ENCODE peak calls at places on chromosomes 5 and 9, in four cellular contexts. One of them, this sample, is unnamed.

GRCh38 chr5:107484261-107484660 is 186.5 kb downstream of the EFNA5 start:
- DNase-seq in stomach: no peak
- DNase-seq in BJ: no peak
- DNase-seq in activated CD8-positive, alpha-beta T cell treated with anti-CD3 and anti-CD28 coated beads for 36 hours: no peak
- DNase-seq in this sample: no peak

GRCh38 chr9:129567842-129568559 is 52.9 kb downstream of the C9orf50 start:
- DNase-seq in activated CD8-positive, alpha-beta T cell treated with anti-CD3 and anti-CD28 coated beads for 36 hours: no peak
- DNase-seq in BJ: no peak
- DNase-seq in stomach: peak
- DNase-seq in this sample: no peak

GRCh38 chr9:76431601-76432000 is 27.4 kb upstream of the GCNT1 start:
- DNase-seq in activated CD8-positive, alpha-beta T cell treated with anti-CD3 and anti-CD28 coated beads for 36 hours: no peak
- DNase-seq in BJ: no peak
- DNase-seq in stomach: no peak
- DNase-seq in this sample: no peak

GRCh38 chr9:100933656-100934055 is 94.9 kb upstream of the PLPPR1 start:
- DNase-seq in activated CD8-positive, alpha-beta T cell treated with anti-CD3 and anti-CD28 coated beads for 36 hours: no peak
- DNase-seq in BJ: no peak
- DNase-seq in stomach: no peak
- DNase-seq in this sample: no peak

GRCh38 chr9:4137234-4137633 is 162.6 kb downstream of the GLIS3 start:
- DNase-seq in BJ: peak
- DNase-seq in activated CD8-positive, alpha-beta T cell treated with anti-CD3 and anti-CD28 coated beads for 36 hours: no peak
- DNase-seq in stomach: no peak
- DNase-seq in this sample: no peak

GRCh38 chr5:55220433-55221185 is 6.5 kb downstream of the MCIDAS start:
- DNase-seq in activated CD8-positive, alpha-beta T cell treated with anti-CD3 and anti-CD28 coated beads for 36 hours: peak
- DNase-seq in stomach: peak
- DNase-seq in BJ: no peak
- DNase-seq in this sample: no peak

GRCh38 chr9:133534346-133535284 is at the start of gene ADAMTSL2:
- DNase-seq in stomach: peak
- DNase-seq in activated CD8-positive, alpha-beta T cell treated with anti-CD3 and anti-CD28 coated beads for 36 hours: peak
- DNase-seq in BJ: no peak
- DNase-seq in this sample: peak

GRCh38 chr9:95127249-95128176 is 190.0 kb downstream of the FANCC start:
- DNase-seq in activated CD8-positive, alpha-beta T cell treated with anti-CD3 and anti-CD28 coated beads for 36 hours: peak
- DNase-seq in stomach: peak
- DNase-seq in BJ: no peak
- DNase-seq in this sample: peak

GRCh38 chr5:138565100-138565821 is 9.9 kb downstream of the HSPA9 start:
- DNase-seq in BJ: no peak
- DNase-seq in stomach: no peak
- DNase-seq in activated CD8-positive, alpha-beta T cell treated with anti-CD3 and anti-CD28 coated beads for 36 hours: no peak
- DNase-seq in this sample: no peak

GRCh38 chr5:107425541-107426031 is 245.2 kb downstream of the EFNA5 start:
- DNase-seq in activated CD8-positive, alpha-beta T cell treated with anti-CD3 and anti-CD28 coated beads for 36 hours: no peak
- DNase-seq in BJ: peak
- DNase-seq in stomach: no peak
- DNase-seq in this sample: no peak

GRCh38 chr5:61332369-61332745 is 299 bp downstream of the ZSWIM6 start:
- DNase-seq in activated CD8-positive, alpha-beta T cell treated with anti-CD3 and anti-CD28 coated beads for 36 hours: peak
- DNase-seq in stomach: peak
- DNase-seq in BJ: no peak
- DNase-seq in this sample: peak

GRCh38 chr5:172123269-172123692 is 64.7 kb downstream of the STK10 start:
- DNase-seq in stomach: peak
- DNase-seq in activated CD8-positive, alpha-beta T cell treated with anti-CD3 and anti-CD28 coated beads for 36 hours: no peak
- DNase-seq in BJ: no peak
- DNase-seq in this sample: no peak

GRCh38 chr5:117463836-117464235 is 889.2 kb upstream of the SEMA6A start:
- DNase-seq in BJ: no peak
- DNase-seq in activated CD8-positive, alpha-beta T cell treated with anti-CD3 and anti-CD28 coated beads for 36 hours: no peak
- DNase-seq in stomach: no peak
- DNase-seq in this sample: no peak

GRCh38 chr9:23779220-23779619 is 46.8 kb downstream of the ELAVL2 start:
- DNase-seq in activated CD8-positive, alpha-beta T cell treated with anti-CD3 and anti-CD28 coated beads for 36 hours: no peak
- DNase-seq in stomach: no peak
- DNase-seq in BJ: no peak
- DNase-seq in this sample: no peak

GRCh38 chr5:170112876-170113516 is 7.3 kb downstream of the FOXI1 start:
- DNase-seq in stomach: no peak
- DNase-seq in BJ: no peak
- DNase-seq in activated CD8-positive, alpha-beta T cell treated with anti-CD3 and anti-CD28 coated beads for 36 hours: no peak
- DNase-seq in this sample: no peak

GRCh38 chr5:78417026-78417425 is 56.6 kb downstream of the SCAMP1 start:
- DNase-seq in stomach: no peak
- DNase-seq in activated CD8-positive, alpha-beta T cell treated with anti-CD3 and anti-CD28 coated beads for 36 hours: no peak
- DNase-seq in BJ: no peak
- DNase-seq in this sample: no peak

GRCh38 chr5:52202256-52202655 is 585.5 kb upstream of the ITGA1 start:
- DNase-seq in stomach: no peak
- DNase-seq in BJ: no peak
- DNase-seq in activated CD8-positive, alpha-beta T cell treated with anti-CD3 and anti-CD28 coated beads for 36 hours: no peak
- DNase-seq in this sample: no peak

GRCh38 chr5:60453186-60453976 is 246.6 kb downstream of the DEPDC1B start:
- DNase-seq in activated CD8-positive, alpha-beta T cell treated with anti-CD3 and anti-CD28 coated beads for 36 hours: no peak
- DNase-seq in BJ: no peak
- DNase-seq in stomach: no peak
- DNase-seq in this sample: no peak

DNA sequence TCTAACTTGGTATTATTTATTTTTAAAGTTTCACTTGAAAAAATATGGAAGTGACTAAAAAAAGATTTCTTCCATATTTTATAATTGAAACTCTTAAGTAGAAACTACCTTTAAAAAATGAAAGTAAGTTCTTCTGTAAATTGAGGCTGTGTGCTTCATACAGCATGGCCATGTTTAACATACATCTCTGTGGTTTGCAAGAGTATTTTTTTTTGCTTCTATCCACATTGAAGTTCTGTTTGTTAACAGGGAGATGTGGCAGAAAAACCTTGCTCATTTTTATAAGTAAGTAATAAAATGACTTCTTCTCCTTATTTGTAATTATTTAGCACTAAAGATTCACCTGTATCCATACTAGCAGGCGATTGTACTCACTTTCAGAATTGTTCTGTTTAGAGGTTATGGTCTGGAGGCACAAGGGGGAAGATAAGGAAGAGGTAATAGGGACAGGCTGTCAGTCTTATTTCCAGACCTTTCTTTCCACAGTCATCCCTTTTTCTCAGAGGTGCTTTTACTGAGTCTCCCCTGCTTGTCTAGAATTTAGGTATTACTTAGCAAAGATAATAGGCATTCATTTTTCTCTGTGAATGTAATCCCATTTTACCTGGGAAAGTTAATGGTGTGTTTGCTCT is 16.0 kb downstream of the FYB1 start:
- DNase-seq in BJ: no peak
- DNase-seq in stomach: no peak
- DNase-seq in activated CD8-positive, alpha-beta T cell treated with anti-CD3 and anti-CD28 coated beads for 36 hours: no peak
- DNase-seq in this sample: no peak
- TF ChIP-seq CTCF in BJ: no peak
- TF ChIP-seq CTCF in stomach: no peak
- TF ChIP-seq CTCF in activated CD8-positive, alpha-beta T cell treated with anti-CD3 and anti-CD28 coated beads for 36 hours: no peak
- TF ChIP-seq CTCF in this sample: no peak

GRCh38 chr9:18297532-18297872 is 176.5 kb upstream of the ADAMTSL1 start:
- DNase-seq in activated CD8-positive, alpha-beta T cell treated with anti-CD3 and anti-CD28 coated beads for 36 hours: no peak
- DNase-seq in BJ: no peak
- DNase-seq in stomach: no peak
- DNase-seq in this sample: no peak
- TF ChIP-seq CTCF in activated CD8-positive, alpha-beta T cell treated with anti-CD3 and anti-CD28 coated beads for 36 hours: no peak
- TF ChIP-seq CTCF in BJ: peak
- TF ChIP-seq CTCF in stomach: no peak
- TF ChIP-seq CTCF in this sample: no peak

DNA sequence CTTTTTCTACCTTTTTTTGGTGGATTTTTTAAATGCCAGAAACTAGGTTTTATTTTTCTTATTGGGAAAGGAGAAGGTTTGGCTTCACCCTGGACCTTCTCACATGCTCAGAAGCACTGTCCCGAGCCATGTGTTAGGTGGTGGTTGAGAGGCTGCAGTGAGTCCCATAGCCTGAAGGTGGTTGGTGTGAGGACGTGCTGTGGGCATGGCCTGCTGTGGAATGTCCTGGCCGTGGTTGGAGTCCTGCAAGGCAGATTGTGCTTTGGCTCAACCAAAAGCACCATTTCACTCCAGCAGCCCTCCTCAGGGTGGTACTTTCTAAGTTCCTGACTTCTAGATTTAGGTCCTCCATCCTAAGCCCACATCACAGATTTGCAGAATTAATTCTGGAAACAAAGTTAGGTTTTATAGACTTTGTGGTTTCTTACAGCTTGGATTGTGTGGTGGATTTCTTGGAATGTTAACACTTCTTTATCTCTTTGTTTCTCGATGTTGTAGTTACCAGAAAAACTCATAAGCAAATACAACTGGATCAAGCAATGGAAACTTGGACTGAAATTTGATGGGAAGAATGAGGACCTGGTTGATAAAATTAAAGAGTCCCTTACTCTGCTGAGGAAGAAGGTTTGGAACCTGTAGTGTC is 22.6 kb downstream of the OTULIN start:
- DNase-seq in activated CD8-positive, alpha-beta T cell treated with anti-CD3 and anti-CD28 coated beads for 36 hours: no peak
- DNase-seq in BJ: peak
- DNase-seq in stomach: no peak
- DNase-seq in this sample: no peak
- TF ChIP-seq CTCF in activated CD8-positive, alpha-beta T cell treated with anti-CD3 and anti-CD28 coated beads for 36 hours: no peak
- TF ChIP-seq CTCF in BJ: peak
- TF ChIP-seq CTCF in stomach: no peak
- TF ChIP-seq CTCF in this sample: no peak

DNA sequence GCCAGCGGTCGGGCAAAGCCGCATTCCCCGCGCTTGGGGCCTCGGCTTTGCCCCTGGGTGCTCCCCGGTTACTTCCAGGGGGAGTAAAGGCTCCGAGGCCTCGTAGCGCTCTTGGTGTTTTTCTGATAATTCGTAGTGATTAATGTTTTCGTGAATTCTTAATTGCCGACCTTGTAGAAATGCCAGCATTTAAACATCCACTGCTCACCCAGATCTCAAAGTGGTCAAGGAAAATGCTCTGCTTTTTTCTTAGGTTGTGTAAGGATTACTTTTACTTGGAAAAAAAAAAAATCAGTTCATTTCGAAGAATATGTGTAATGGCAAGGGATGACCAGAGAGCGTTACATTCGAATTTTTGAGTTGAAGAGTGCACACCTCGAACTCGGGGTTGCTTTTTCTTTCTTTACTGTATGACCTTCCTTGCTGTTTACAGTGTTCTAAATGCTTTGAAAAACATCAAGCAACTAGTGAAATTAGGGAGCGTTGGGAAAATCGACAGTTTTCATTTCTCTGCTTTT is 731 bp upstream of the TUT7 start:
- DNase-seq in activated CD8-positive, alpha-beta T cell treated with anti-CD3 and anti-CD28 coated beads for 36 hours: no peak
- DNase-seq in BJ: no peak
- DNase-seq in stomach: no peak
- DNase-seq in this sample: no peak
- TF ChIP-seq CTCF in activated CD8-positive, alpha-beta T cell treated with anti-CD3 and anti-CD28 coated beads for 36 hours: no peak
- TF ChIP-seq CTCF in BJ: no peak
- TF ChIP-seq CTCF in stomach: no peak
- TF ChIP-seq CTCF in this sample: no peak

GRCh38 chr5:180208435-180209081 is 453 bp downstream of the RASGEF1C start:
- DNase-seq in activated CD8-positive, alpha-beta T cell treated with anti-CD3 and anti-CD28 coated beads for 36 hours: no peak
- DNase-seq in BJ: no peak
- DNase-seq in stomach: no peak
- DNase-seq in this sample: no peak

GRCh38 chr5:180208038-180208434 is 975 bp downstream of the RASGEF1C start:
- DNase-seq in activated CD8-positive, alpha-beta T cell treated with anti-CD3 and anti-CD28 coated beads for 36 hours: no peak
- DNase-seq in BJ: no peak
- DNase-seq in stomach: no peak
- DNase-seq in this sample: no peak

GRCh38 chr5:180210961-180211760 is 2.1 kb upstream of the RASGEF1C start:
- DNase-seq in activated CD8-positive, alpha-beta T cell treated with anti-CD3 and anti-CD28 coated beads for 36 hours: no peak
- DNase-seq in stomach: no peak
- DNase-seq in BJ: no peak
- DNase-seq in this sample: no peak

GRCh38 chr5:180207593-180207992 is 1.4 kb downstream of the RASGEF1C start:
- DNase-seq in activated CD8-positive, alpha-beta T cell treated with anti-CD3 and anti-CD28 coated beads for 36 hours: no peak
- DNase-seq in stomach: no peak
- DNase-seq in BJ: no peak
- DNase-seq in this sample: no peak

GRCh38 chr5:180209137-180209581 is at the start of gene RASGEF1C:
- DNase-seq in BJ: no peak
- DNase-seq in stomach: peak
- DNase-seq in activated CD8-positive, alpha-beta T cell treated with anti-CD3 and anti-CD28 coated beads for 36 hours: peak
- DNase-seq in this sample: peak
- TF ChIP-seq CTCF in BJ: no peak
- TF ChIP-seq CTCF in stomach: peak
- TF ChIP-seq CTCF in activated CD8-positive, alpha-beta T cell treated with anti-CD3 and anti-CD28 coated beads for 36 hours: peak
- TF ChIP-seq CTCF in this sample: peak

GRCh38 chr5:39424751-39425524 is at the start of gene DAB2:
- DNase-seq in activated CD8-positive, alpha-beta T cell treated with anti-CD3 and anti-CD28 coated beads for 36 hours: peak
- DNase-seq in BJ: peak
- DNase-seq in stomach: peak
- DNase-seq in this sample: peak
- TF ChIP-seq CTCF in activated CD8-positive, alpha-beta T cell treated with anti-CD3 and anti-CD28 coated beads for 36 hours: peak
- TF ChIP-seq CTCF in BJ: peak
- TF ChIP-seq CTCF in stomach: no peak
- TF ChIP-seq CTCF in this sample: peak

GRCh38 chr5:177554474-177555111 is at the start of gene FAM193B:
- DNase-seq in activated CD8-positive, alpha-beta T cell treated with anti-CD3 and anti-CD28 coated beads for 36 hours: peak
- DNase-seq in BJ: peak
- DNase-seq in stomach: peak
- DNase-seq in this sample: peak

GRCh38 chr5:177553671-177554429 is 513 bp downstream of the FAM193B start:
- DNase-seq in activated CD8-positive, alpha-beta T cell treated with anti-CD3 and anti-CD28 coated beads for 36 hours: peak
- DNase-seq in BJ: no peak
- DNase-seq in stomach: peak
- DNase-seq in this sample: peak

GRCh38 chr5:177555665-177556064 is 1.3 kb upstream of the FAM193B start:
- DNase-seq in activated CD8-positive, alpha-beta T cell treated with anti-CD3 and anti-CD28 coated beads for 36 hours: no peak
- DNase-seq in BJ: no peak
- DNase-seq in stomach: no peak
- DNase-seq in this sample: no peak

GRCh38 chr5:177555228-177555627 is 865 bp upstream of the FAM193B start:
- DNase-seq in stomach: no peak
- DNase-seq in BJ: no peak
- DNase-seq in activated CD8-positive, alpha-beta T cell treated with anti-CD3 and anti-CD28 coated beads for 36 hours: no peak
- DNase-seq in this sample: no peak

GRCh38 chr5:177552839-177553455 is 1.4 kb downstream of the FAM193B start:
- DNase-seq in BJ: no peak
- DNase-seq in activated CD8-positive, alpha-beta T cell treated with anti-CD3 and anti-CD28 coated beads for 36 hours: no peak
- DNase-seq in stomach: no peak
- DNase-seq in this sample: no peak
- TF ChIP-seq CTCF in BJ: peak
- TF ChIP-seq CTCF in activated CD8-positive, alpha-beta T cell treated with anti-CD3 and anti-CD28 coated beads for 36 hours: no peak
- TF ChIP-seq CTCF in stomach: no peak
- TF ChIP-seq CTCF in this sample: no peak

GRCh38 chr5:25858019-25858418 is 1180.4 kb downstream of the CDH9 start:
- DNase-seq in stomach: no peak
- DNase-seq in BJ: no peak
- DNase-seq in activated CD8-positive, alpha-beta T cell treated with anti-CD3 and anti-CD28 coated beads for 36 hours: no peak
- DNase-seq in this sample: no peak
- TF ChIP-seq CTCF in stomach: no peak
- TF ChIP-seq CTCF in BJ: no peak
- TF ChIP-seq CTCF in activated CD8-positive, alpha-beta T cell treated with anti-CD3 and anti-CD28 coated beads for 36 hours: no peak
- TF ChIP-seq CTCF in this sample: peak

This sample was measured in GM10248.